ENCODE peak calls at places on chromosomes 1 and 21, in eight cellular contexts. One of them, this sample, is unnamed.

GRCh38 chr1:26858891-26859630 is 3.9 kb upstream of the SFN start:
- DNase-seq in nephron progenitor cell: no peak
- DNase-seq in T-helper 2 cell: no peak
- DNase-seq in cerebellum: no peak
- DNase-seq in A172: no peak
- DNase-seq in A549: no peak
- DNase-seq in NCI-H1092: no peak
- DNase-seq in dorsolateral prefrontal cortex: no peak
- DNase-seq in this sample: no peak

GRCh38 chr1:15900662-15901279 is 53.3 kb downstream of the SPEN start:
- DNase-seq in A549: no peak
- DNase-seq in T-helper 2 cell: no peak
- DNase-seq in A172: no peak
- DNase-seq in cerebellum: no peak
- DNase-seq in nephron progenitor cell: no peak
- DNase-seq in dorsolateral prefrontal cortex: no peak
- DNase-seq in NCI-H1092: no peak
- DNase-seq in this sample: peak

GRCh38 chr21:26546698-26547097 is 26.4 kb downstream of the CYYR1 start:
- DNase-seq in nephron progenitor cell: no peak
- DNase-seq in A172: no peak
- DNase-seq in dorsolateral prefrontal cortex: no peak
- DNase-seq in A549: no peak
- DNase-seq in T-helper 2 cell: no peak
- DNase-seq in NCI-H1092: no peak
- DNase-seq in cerebellum: no peak
- DNase-seq in this sample: no peak

GRCh38 chr1:53183277-53183990 is 13.2 kb upstream of the CPT2 start:
- DNase-seq in A549: no peak
- DNase-seq in NCI-H1092: no peak
- DNase-seq in T-helper 2 cell: no peak
- DNase-seq in dorsolateral prefrontal cortex: no peak
- DNase-seq in nephron progenitor cell: no peak
- DNase-seq in cerebellum: no peak
- DNase-seq in A172: no peak
- DNase-seq in this sample: no peak

GRCh38 chr1:3168678-3169077 is 99.7 kb downstream of the PRDM16 start:
- DNase-seq in A549: no peak
- DNase-seq in dorsolateral prefrontal cortex: no peak
- DNase-seq in nephron progenitor cell: no peak
- DNase-seq in cerebellum: no peak
- DNase-seq in NCI-H1092: no peak
- DNase-seq in A172: no peak
- DNase-seq in T-helper 2 cell: no peak
- DNase-seq in this sample: no peak

GRCh38 chr1:234111458-234112142 is 207.1 kb downstream of the SLC35F3 start:
- DNase-seq in nephron progenitor cell: peak
- DNase-seq in dorsolateral prefrontal cortex: peak
- DNase-seq in NCI-H1092: peak
- DNase-seq in cerebellum: peak
- DNase-seq in A172: peak
- DNase-seq in A549: peak
- DNase-seq in T-helper 2 cell: no peak
- DNase-seq in this sample: peak

GRCh38 chr1:205240569-205240968 is 12.8 kb downstream of the TMCC2 start:
- DNase-seq in NCI-H1092: no peak
- DNase-seq in A172: no peak
- DNase-seq in dorsolateral prefrontal cortex: no peak
- DNase-seq in nephron progenitor cell: no peak
- DNase-seq in A549: no peak
- DNase-seq in cerebellum: no peak
- DNase-seq in T-helper 2 cell: no peak
- DNase-seq in this sample: no peak

GRCh38 chr1:22412932-22413727 is 38.5 kb upstream of the ZBTB40 start:
- DNase-seq in dorsolateral prefrontal cortex: no peak
- DNase-seq in T-helper 2 cell: no peak
- DNase-seq in A172: no peak
- DNase-seq in A549: peak
- DNase-seq in NCI-H1092: no peak
- DNase-seq in cerebellum: no peak
- DNase-seq in nephron progenitor cell: no peak
- DNase-seq in this sample: no peak

GRCh38 chr1:18977428-18977827 is 21.0 kb upstream of the IFFO2 start:
- DNase-seq in A172: no peak
- DNase-seq in T-helper 2 cell: no peak
- DNase-seq in NCI-H1092: no peak
- DNase-seq in nephron progenitor cell: no peak
- DNase-seq in cerebellum: no peak
- DNase-seq in A549: no peak
- DNase-seq in dorsolateral prefrontal cortex: no peak
- DNase-seq in this sample: no peak

GRCh38 chr1:36099681-36100341 is 11.1 kb downstream of the ADPRS start:
- DNase-seq in dorsolateral prefrontal cortex: peak
- DNase-seq in NCI-H1092: peak
- DNase-seq in A549: peak
- DNase-seq in cerebellum: peak
- DNase-seq in A172: peak
- DNase-seq in nephron progenitor cell: peak
- DNase-seq in T-helper 2 cell: peak
- DNase-seq in this sample: peak

GRCh38 chr1:177959793-177960515 is 9.9 kb downstream of the SEC16B start:
- DNase-seq in NCI-H1092: no peak
- DNase-seq in A549: peak
- DNase-seq in T-helper 2 cell: no peak
- DNase-seq in A172: peak
- DNase-seq in dorsolateral prefrontal cortex: no peak
- DNase-seq in cerebellum: peak
- DNase-seq in nephron progenitor cell: no peak
- DNase-seq in this sample: peak

GRCh38 chr1:180482425-180483275 is 19.7 kb downstream of the ACBD6 start:
- DNase-seq in T-helper 2 cell: peak
- DNase-seq in nephron progenitor cell: peak
- DNase-seq in NCI-H1092: peak
- DNase-seq in A549: peak
- DNase-seq in A172: peak
- DNase-seq in dorsolateral prefrontal cortex: no peak
- DNase-seq in cerebellum: peak
- DNase-seq in this sample: peak

GRCh38 chr1:70891444-70891843 is 156.2 kb downstream of the PTGER3 start:
- DNase-seq in dorsolateral prefrontal cortex: no peak
- DNase-seq in A172: no peak
- DNase-seq in NCI-H1092: no peak
- DNase-seq in cerebellum: no peak
- DNase-seq in T-helper 2 cell: no peak
- DNase-seq in nephron progenitor cell: no peak
- DNase-seq in A549: no peak
- DNase-seq in this sample: no peak

GRCh38 chr1:166888710-166889109 is 12.6 kb upstream of the TADA1 start:
- DNase-seq in A172: no peak
- DNase-seq in NCI-H1092: no peak
- DNase-seq in T-helper 2 cell: no peak
- DNase-seq in A549: no peak
- DNase-seq in cerebellum: no peak
- DNase-seq in dorsolateral prefrontal cortex: no peak
- DNase-seq in nephron progenitor cell: no peak
- DNase-seq in this sample: no peak

GRCh38 chr1:30041741-30042437 is 681.5 kb downstream of the MATN1 start:
- DNase-seq in A172: no peak
- DNase-seq in nephron progenitor cell: no peak
- DNase-seq in cerebellum: no peak
- DNase-seq in T-helper 2 cell: no peak
- DNase-seq in NCI-H1092: no peak
- DNase-seq in A549: no peak
- DNase-seq in dorsolateral prefrontal cortex: no peak
- DNase-seq in this sample: no peak

GRCh38 chr1:92306020-92306419 is 7.2 kb downstream of the RPAP2 start:
- DNase-seq in cerebellum: no peak
- DNase-seq in A549: no peak
- DNase-seq in NCI-H1092: no peak
- DNase-seq in nephron progenitor cell: no peak
- DNase-seq in dorsolateral prefrontal cortex: no peak
- DNase-seq in T-helper 2 cell: no peak
- DNase-seq in A172: no peak
- DNase-seq in this sample: no peak